ENCODE peak calls at places on chromosomes 5 and 9, in six cellular contexts. One of them, this sample, is unnamed.

GRCh38 chr9:126440042-126440441 is 113.4 kb downstream of the MVB12B start:
- DNase-seq in MM.1S: no peak
- DNase-seq in PC-3: no peak
- DNase-seq in GM23248: no peak
- DNase-seq in SK-N-SH: no peak
- DNase-seq in GM23338: no peak
- DNase-seq in this sample: no peak

GRCh38 chr9:95197692-95198271 is 119.7 kb downstream of the FANCC start:
- DNase-seq in MM.1S: no peak
- DNase-seq in PC-3: no peak
- DNase-seq in GM23248: peak; percentile 31
- DNase-seq in SK-N-SH: no peak
- DNase-seq in GM23338: no peak
- DNase-seq in this sample: no peak

GRCh38 chr9:98087420-98088354 is 31.2 kb downstream of the NANS start:
- DNase-seq in MM.1S: no peak
- DNase-seq in PC-3: no peak
- DNase-seq in GM23248: peak; percentile 81
- DNase-seq in SK-N-SH: no peak
- DNase-seq in GM23338: peak; percentile 86
- DNase-seq in this sample: no peak

GRCh38 chr5:58016329-58016728 is 443.6 kb downstream of the PLK2 start:
- DNase-seq in MM.1S: no peak
- DNase-seq in PC-3: no peak
- DNase-seq in GM23248: peak; percentile 46
- DNase-seq in SK-N-SH: no peak
- DNase-seq in GM23338: no peak
- DNase-seq in this sample: peak; percentile 87

GRCh38 chr5:171481791-171482536 is 62.5 kb downstream of the FGF18 start:
- DNase-seq in MM.1S: no peak
- DNase-seq in PC-3: no peak
- DNase-seq in GM23248: no peak
- DNase-seq in SK-N-SH: no peak
- DNase-seq in GM23338: no peak
- DNase-seq in this sample: no peak

GRCh38 chr5:134113908-134114875 is at the start of gene TCF7:
- DNase-seq in MM.1S: peak; percentile 76
- DNase-seq in PC-3: peak; percentile 75
- DNase-seq in GM23248: peak; percentile 96
- DNase-seq in SK-N-SH: peak; percentile 99
- DNase-seq in GM23338: peak; percentile 92
- DNase-seq in this sample: peak; percentile 50

GRCh38 chr5:135120951-135121350 is 86.9 kb upstream of the PITX1 start:
- DNase-seq in MM.1S: no peak
- DNase-seq in PC-3: no peak
- DNase-seq in GM23248: no peak
- DNase-seq in SK-N-SH: no peak
- DNase-seq in GM23338: peak; percentile 60
- DNase-seq in this sample: no peak

GRCh38 chr9:35790025-35790384 is 1.4 kb upstream of the NPR2 start:
- DNase-seq in MM.1S: no peak
- DNase-seq in PC-3: no peak
- DNase-seq in GM23248: no peak
- DNase-seq in SK-N-SH: no peak
- DNase-seq in GM23338: no peak
- DNase-seq in this sample: no peak

GRCh38 chr5:146002491-146002890 is 66.1 kb downstream of the SH3RF2 start:
- DNase-seq in MM.1S: no peak
- DNase-seq in PC-3: no peak
- DNase-seq in GM23248: no peak
- DNase-seq in SK-N-SH: no peak
- DNase-seq in GM23338: no peak
- DNase-seq in this sample: no peak

GRCh38 chr5:134555889-134556311 is 30.4 kb downstream of the JADE2 start:
- DNase-seq in MM.1S: no peak
- DNase-seq in PC-3: peak; percentile 85
- DNase-seq in GM23248: peak; percentile 82
- DNase-seq in SK-N-SH: peak; percentile 90
- DNase-seq in GM23338: peak; percentile 75
- DNase-seq in this sample: peak; percentile 86

GRCh38 chr5:157460921-157461792 is 1.1 kb downstream of the NIPAL4 start:
- DNase-seq in MM.1S: no peak
- DNase-seq in PC-3: no peak
- DNase-seq in GM23248: no peak
- DNase-seq in SK-N-SH: no peak
- DNase-seq in GM23338: no peak
- DNase-seq in this sample: no peak

GRCh38 chr5:73759771-73760170 is 133.8 kb downstream of the ARHGEF28 start:
- DNase-seq in MM.1S: no peak
- DNase-seq in PC-3: no peak
- DNase-seq in GM23248: no peak
- DNase-seq in SK-N-SH: no peak
- DNase-seq in GM23338: no peak
- DNase-seq in this sample: no peak

GRCh38 chr9:91310037-91310436 is 51.7 kb downstream of the AUH start:
- DNase-seq in MM.1S: no peak
- DNase-seq in PC-3: no peak
- DNase-seq in GM23248: no peak
- DNase-seq in SK-N-SH: no peak
- DNase-seq in GM23338: no peak
- DNase-seq in this sample: no peak

GRCh38 chr5:174235226-174235992 is 189.9 kb downstream of the NSG2 start:
- DNase-seq in MM.1S: no peak
- DNase-seq in PC-3: no peak
- DNase-seq in GM23248: no peak
- DNase-seq in SK-N-SH: no peak
- DNase-seq in GM23338: no peak
- DNase-seq in this sample: no peak

GRCh38 chr5:174229640-174230350 is 184.3 kb downstream of the NSG2 start:
- DNase-seq in MM.1S: no peak
- DNase-seq in PC-3: peak; percentile 20
- DNase-seq in GM23248: peak; percentile 16
- DNase-seq in SK-N-SH: no peak
- DNase-seq in GM23338: no peak
- DNase-seq in this sample: no peak

GRCh38 chr5:174235993-174236528 is 190.6 kb downstream of the NSG2 start:
- DNase-seq in MM.1S: no peak
- DNase-seq in PC-3: no peak
- DNase-seq in GM23248: no peak
- DNase-seq in SK-N-SH: peak; percentile 70
- DNase-seq in GM23338: no peak
- DNase-seq in this sample: no peak

GRCh38 chr5:174231961-174232487 is 186.5 kb downstream of the NSG2 start:
- DNase-seq in MM.1S: no peak
- DNase-seq in PC-3: no peak
- DNase-seq in GM23248: no peak
- DNase-seq in SK-N-SH: no peak
- DNase-seq in GM23338: no peak
- DNase-seq in this sample: no peak

DNA sequence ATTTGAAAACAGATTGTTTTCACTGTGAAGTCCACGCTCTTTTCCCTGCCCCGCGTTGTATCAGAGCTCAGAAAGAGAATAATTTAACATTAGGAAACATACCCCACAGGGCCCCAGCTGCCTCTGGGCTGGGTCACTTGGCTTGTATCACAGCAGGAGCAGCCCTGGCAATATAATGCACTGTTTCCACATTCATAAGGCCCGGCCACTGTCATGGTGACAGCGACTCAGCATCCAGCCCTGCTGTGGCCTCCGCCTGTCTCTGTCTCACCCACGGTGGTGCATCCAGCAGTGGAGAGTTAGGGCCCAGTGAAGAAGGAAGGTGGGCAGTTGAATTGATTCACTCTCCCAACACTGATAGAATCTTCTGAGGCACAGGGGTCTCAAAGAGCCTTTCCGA is 188.9 kb downstream of the NSG2 start:
- DNase-seq in MM.1S: no peak
- DNase-seq in PC-3: no peak
- DNase-seq in GM23248: no peak
- DNase-seq in SK-N-SH: no peak
- DNase-seq in GM23338: no peak
- DNase-seq in this sample: no peak
- H3K27me3 ChIP-seq in MM.1S: no peaks in the 10 kb centered on the region
- H3K27me3 ChIP-seq in PC-3: peaks cover 43% of the 10 kb centered on the region
- H3K27me3 ChIP-seq in GM23248: no peaks in the 10 kb centered on the region
- H3K27me3 ChIP-seq in SK-N-SH: no peaks in the 10 kb centered on the region
- H3K27me3 ChIP-seq in GM23338: no peaks in the 10 kb centered on the region
- H3K27me3 ChIP-seq in this sample: peaks cover 69% of the 10 kb centered on the region

DNA sequence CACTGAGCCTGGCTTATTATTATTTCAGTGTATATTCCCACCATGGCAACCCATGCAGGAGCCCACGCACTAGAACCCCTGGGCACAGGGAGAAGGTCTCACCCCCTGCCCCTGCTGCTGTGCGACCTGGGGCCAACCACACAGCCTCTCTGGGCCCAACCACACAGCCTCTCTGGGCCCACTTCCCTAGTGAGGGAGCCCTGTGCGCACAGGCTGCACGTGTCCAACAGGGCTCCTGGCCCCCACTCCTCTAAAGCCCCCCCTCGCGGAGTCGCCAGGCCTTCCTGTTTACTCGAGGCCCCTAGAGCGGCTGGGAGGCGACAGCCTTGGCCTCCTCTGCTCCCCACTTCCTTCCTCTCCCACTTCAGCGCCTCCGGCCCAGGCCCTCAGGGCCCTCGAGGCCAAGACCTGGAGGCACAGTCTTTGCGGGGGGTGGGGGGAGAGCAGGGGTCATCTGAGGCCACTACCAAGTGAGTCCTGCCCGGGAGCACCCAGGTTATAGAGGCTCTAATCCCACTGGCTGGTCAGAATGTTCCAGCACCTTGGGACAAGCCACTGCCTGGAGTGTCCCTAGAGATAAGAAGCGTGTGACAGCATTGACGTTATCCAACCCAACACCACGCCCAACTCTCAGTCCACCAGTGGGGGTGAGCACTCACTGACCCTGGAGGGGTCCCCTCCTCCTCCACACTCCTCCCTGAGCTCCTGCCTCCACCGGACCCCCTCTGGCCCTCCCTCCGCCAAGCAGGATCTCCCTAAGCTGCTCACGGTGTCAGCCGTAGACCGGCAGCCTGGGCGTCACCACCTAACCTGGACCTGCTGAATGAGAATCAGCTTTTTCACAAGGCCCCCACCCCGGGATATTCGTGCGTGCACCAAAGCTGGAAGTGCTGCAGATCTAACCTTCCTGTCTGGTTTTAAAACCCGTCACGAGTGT is 7.9 kb upstream of the ENG start:
- DNase-seq in MM.1S: no peak
- DNase-seq in PC-3: no peak
- DNase-seq in GM23248: no peak
- DNase-seq in SK-N-SH: no peak
- DNase-seq in GM23338: no peak
- DNase-seq in this sample: no peak
- H3K9me2 ChIP-seq in MM.1S: no peaks in the 10 kb centered on the region
- H3K9me2 ChIP-seq in PC-3: no peaks in the 10 kb centered on the region
- H3K9me2 ChIP-seq in GM23248: no peaks in the 10 kb centered on the region
- H3K9me2 ChIP-seq in SK-N-SH: no peaks in the 10 kb centered on the region
- H3K9me2 ChIP-seq in GM23338: no peaks in the 10 kb centered on the region
- H3K9me2 ChIP-seq in this sample: no peaks in the 10 kb centered on the region

DNA sequence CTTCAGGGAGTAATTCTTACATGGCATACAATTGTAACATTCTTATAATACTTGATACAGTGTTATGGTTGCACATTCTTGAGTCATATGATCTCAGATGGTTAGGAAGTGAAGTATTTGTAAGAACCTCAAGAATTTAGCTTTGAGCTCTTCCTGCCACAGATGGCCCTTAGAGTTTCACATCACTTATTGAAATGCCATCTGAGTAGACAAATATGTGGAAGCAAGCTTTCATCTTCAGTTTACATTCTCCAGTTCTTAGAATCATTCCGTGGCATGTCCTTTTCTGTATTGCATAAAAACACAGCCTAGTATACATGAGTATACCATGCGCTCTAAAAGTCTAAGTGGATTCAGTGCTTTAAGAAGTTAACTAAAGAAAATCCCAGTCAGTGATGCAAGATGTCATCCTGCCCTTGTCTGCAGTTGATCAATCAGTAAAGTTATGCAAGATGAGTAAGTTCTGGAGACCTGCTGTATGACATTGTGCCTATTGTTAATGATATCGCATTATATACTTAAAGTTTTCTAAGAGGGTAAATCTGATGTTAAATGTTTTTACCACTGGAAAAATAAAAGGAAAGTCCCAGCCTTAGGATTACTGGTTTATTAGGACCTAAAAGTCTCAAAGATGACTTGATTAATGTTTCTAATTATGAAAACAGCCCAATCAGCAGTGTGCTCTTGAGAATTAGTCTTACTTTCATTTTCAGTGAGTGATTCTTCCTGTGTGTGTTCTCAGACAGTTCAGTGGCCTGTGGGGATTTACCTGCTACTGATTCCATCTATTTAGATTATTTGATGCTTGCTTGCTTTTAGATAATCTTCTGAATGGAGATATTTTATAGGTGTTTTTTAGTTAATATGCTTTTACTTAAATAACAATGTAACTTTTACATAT is 29.4 kb downstream of the RHOBTB3 start:
- DNase-seq in MM.1S: peak; percentile 92
- DNase-seq in PC-3: peak; percentile 49
- DNase-seq in GM23248: peak; percentile 93
- DNase-seq in SK-N-SH: no peak
- DNase-seq in GM23338: no peak
- DNase-seq in this sample: peak; percentile 6
- H3F3A ChIP-seq in MM.1S: peaks cover 21% of the 10 kb centered on the region
- H3F3A ChIP-seq in PC-3: no peaks in the 10 kb centered on the region
- H3F3A ChIP-seq in GM23248: peaks cover 68% of the 10 kb centered on the region
- H3F3A ChIP-seq in SK-N-SH: peaks cover 28% of the 10 kb centered on the region
- H3F3A ChIP-seq in GM23338: no peaks in the 10 kb centered on the region
- H3F3A ChIP-seq in this sample: peaks cover 3% of the 10 kb centered on the region

GRCh38 chr5:93590511-93590910 is 7.5 kb downstream of the NR2F1 start:
- DNase-seq in MM.1S: no peak
- DNase-seq in PC-3: no peak
- DNase-seq in GM23248: no peak
- DNase-seq in SK-N-SH: no peak
- DNase-seq in GM23338: no peak
- DNase-seq in this sample: no peak

GRCh38 chr5:93593476-93594060 is 10.5 kb downstream of the NR2F1 start:
- DNase-seq in MM.1S: no peak
- DNase-seq in PC-3: no peak
- DNase-seq in GM23248: no peak
- DNase-seq in SK-N-SH: no peak
- DNase-seq in GM23338: peak; percentile 62
- DNase-seq in this sample: no peak

GRCh38 chr5:93594591-93595419 is 11.8 kb downstream of the NR2F1 start:
- DNase-seq in MM.1S: no peak
- DNase-seq in PC-3: no peak
- DNase-seq in GM23248: no peak
- DNase-seq in SK-N-SH: peak; percentile 22
- DNase-seq in GM23338: peak; percentile 53
- DNase-seq in this sample: no peak

GRCh38 chr5:93591323-93591945 is 8.4 kb downstream of the NR2F1 start:
- DNase-seq in MM.1S: no peak
- DNase-seq in PC-3: no peak
- DNase-seq in GM23248: no peak
- DNase-seq in SK-N-SH: no peak
- DNase-seq in GM23338: no peak
- DNase-seq in this sample: no peak

DNA sequence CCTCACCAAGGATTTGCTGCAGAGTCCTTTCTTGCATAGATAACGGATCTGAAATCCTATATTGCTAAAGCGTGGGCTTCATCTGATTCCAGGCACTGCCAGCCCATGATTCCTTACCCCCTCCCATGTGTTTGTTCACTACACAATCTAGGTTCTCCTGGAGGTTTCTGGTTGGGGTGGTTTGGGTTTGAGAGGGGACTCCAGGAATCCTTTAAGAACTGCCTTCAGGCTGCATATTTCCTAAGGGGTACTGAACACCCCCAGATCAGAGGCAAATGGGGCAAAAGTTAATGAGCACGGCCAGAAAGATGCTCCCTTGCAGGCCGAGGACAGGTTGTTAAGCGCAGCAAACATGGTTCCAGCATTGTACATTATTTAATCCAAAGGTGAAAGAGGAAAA is 9.8 kb downstream of the NR2F1 start:
- DNase-seq in MM.1S: no peak
- DNase-seq in PC-3: no peak
- DNase-seq in GM23248: no peak
- DNase-seq in SK-N-SH: no peak
- DNase-seq in GM23338: no peak
- DNase-seq in this sample: no peak
- H3K27me3 ChIP-seq in MM.1S: no peaks in the 10 kb centered on the region
- H3K27me3 ChIP-seq in PC-3: no peaks in the 10 kb centered on the region
- H3K27me3 ChIP-seq in GM23248: no peaks in the 10 kb centered on the region
- H3K27me3 ChIP-seq in SK-N-SH: no peaks in the 10 kb centered on the region
- H3K27me3 ChIP-seq in GM23338: peaks cover 100% of the 10 kb centered on the region
- H3K27me3 ChIP-seq in this sample: no peaks in the 10 kb centered on the region

This sample was measured in PC-9.